ENCODE peak calls at places on chromosomes 5 and 9, in six cellular contexts. G is IMR-90, A is GM23248, B is mesendoderm, Q is neuronal stem cell, X is colonic mucosa. E is an unnamed sample. For H3K4me1, the result is how much of the 10 kb centered on the place peaks cover.

GRCh38 chr5:37552770-37553719 is 173.9 kb downstream of the WDR70 start:
- DNase-seq in B (peak), Q (no peak), A (no peak), G (peak), X (no peak), E (peak)

GRCh38 chr5:55278778-55279177 is 28.7 kb downstream of the DHX29 start:
- DNase-seq in A (peak), G (peak), X (no peak), Q (no peak), B (no peak), E (peak)

GRCh38 chr9:137982132-137982666 is 104.6 kb downstream of the CACNA1B start:
- DNase-seq in Q (no peak), B (no peak), X (no peak), G (no peak), A (no peak), E (no peak)

GRCh38 chr9:2228132-2228531 is 213.0 kb downstream of the SMARCA2 start:
- DNase-seq in G (no peak), Q (peak), X (peak), B (peak), A (peak), E (no peak)

GRCh38 chr5:134110382-134110781 is 4.1 kb upstream of the TCF7 start:
- DNase-seq in B (no peak), Q (no peak), G (no peak), A (no peak), X (no peak), E (no peak)

GRCh38 chr9:37146372-37146771 is 26.0 kb downstream of the ZCCHC7 start:
- DNase-seq in X (no peak), G (no peak), B (no peak), Q (no peak), A (no peak), E (no peak)

GRCh38 chr5:9437741-9438240 is 108.1 kb downstream of the SEMA5A start:
- DNase-seq in A (peak), X (no peak), G (peak), Q (no peak), B (no peak), E (peak)

GRCh38 chr5:54703568-54704255 is 186.2 kb downstream of the SNX18 start:
- DNase-seq in A (peak), B (no peak), X (no peak), Q (no peak), G (no peak), E (no peak)

DNA sequence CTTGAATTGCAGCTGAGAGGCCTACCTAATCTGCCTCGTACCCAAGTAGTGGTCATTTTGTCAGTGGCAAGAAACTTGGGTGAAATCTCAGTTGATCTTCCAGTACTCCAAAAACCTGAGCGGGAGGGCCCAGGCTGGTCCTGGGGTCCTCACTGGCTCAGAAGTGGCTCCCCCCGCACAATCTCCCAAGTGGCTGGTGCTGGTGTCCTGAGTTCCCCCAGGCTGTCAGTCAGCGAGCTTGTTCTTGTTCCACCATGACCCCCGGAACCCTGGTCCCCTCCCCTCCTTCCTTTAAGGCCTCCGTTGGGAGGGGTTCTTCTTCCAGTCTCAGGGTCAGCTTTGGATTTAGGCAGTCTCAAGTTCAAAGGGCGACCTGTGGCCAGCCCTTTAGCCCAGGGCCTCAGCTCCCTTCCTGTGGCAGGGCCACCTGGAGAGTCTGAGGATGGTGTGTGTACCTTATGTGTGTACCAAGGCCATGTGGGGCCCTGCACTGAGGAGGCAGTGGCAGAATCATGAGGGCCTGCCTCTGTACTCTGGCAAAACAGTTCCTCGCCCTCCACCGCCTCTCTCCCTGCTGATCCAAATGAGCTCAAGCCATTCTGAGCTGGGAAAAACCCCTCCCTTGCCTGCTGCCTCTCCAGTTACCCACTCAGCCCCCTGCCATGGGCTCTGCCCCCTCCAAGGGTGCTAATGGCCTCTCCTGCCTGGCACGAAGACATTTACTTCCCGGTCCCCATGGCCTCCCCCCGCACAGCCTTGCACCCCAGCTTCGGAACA is 4.5 kb upstream of the DBN1 start:
- DNase-seq in A (peak), Q (no peak), B (no peak), X (no peak), G (no peak), E (no peak)
- H3K4me1 ChIP-seq in A (under half), Q (under half), B (under half), X (under half), G (under half), E (under half)

GRCh38 chr9:70563437-70564204 is 149.2 kb upstream of the KLF9 start:
- DNase-seq in X (no peak), G (peak), Q (no peak), A (peak), B (no peak), E (peak)

GRCh38 chr9:70566066-70566465 is 151.6 kb upstream of the KLF9 start:
- DNase-seq in G (no peak), Q (no peak), A (no peak), X (no peak), B (no peak), E (no peak)

GRCh38 chr9:70563010-70563409 is 148.6 kb upstream of the KLF9 start:
- DNase-seq in Q (no peak), B (no peak), A (no peak), X (no peak), G (no peak), E (no peak)

GRCh38 chr9:70566743-70567142 is 152.3 kb upstream of the KLF9 start:
- DNase-seq in X (no peak), A (no peak), Q (no peak), G (no peak), B (no peak), E (no peak)

GRCh38 chr9:70564464-70565190 is 150.2 kb upstream of the KLF9 start:
- DNase-seq in Q (no peak), A (no peak), G (no peak), B (no peak), X (no peak), E (no peak)
- H3K9ac ChIP-seq in Q (no peak), A (peak), G (peak), B (no peak), X (no peak), E (peak)

DNA sequence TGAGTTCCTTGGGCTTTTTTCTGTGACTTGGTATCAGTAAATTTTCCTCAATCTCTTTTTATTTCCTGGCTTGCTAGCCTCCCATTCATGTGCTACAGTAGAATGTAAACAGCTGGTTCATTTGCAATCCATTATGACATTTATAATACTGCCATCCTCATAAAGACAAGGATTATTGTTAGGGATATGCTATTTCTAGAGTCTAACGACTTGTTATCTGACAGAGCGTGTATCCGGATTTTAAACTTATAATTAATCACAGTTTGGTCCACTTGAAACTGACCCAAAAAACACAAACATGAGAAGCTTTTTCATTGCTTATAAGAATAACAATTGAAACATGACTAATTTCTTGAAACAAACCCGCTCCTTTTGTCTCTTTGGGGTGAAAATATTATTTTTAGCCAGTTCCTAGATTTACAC is 585.8 kb downstream of the TLE4 start:
- DNase-seq in X (no peak), A (no peak), G (peak), Q (no peak), B (no peak), E (peak)
- H3K4me3 ChIP-seq in X (no peak), A (no peak), G (no peak), Q (no peak), B (no peak), E (no peak)

GRCh38 chr5:14216902-14217301 is 73.8 kb downstream of the TRIO start:
- DNase-seq in B (peak), G (no peak), Q (no peak), A (no peak), X (no peak), E (no peak)
- H3K4me1 ChIP-seq in B (under half), G (under half), Q (under half), A (half or more), X (under half), E (half or more)

GRCh38 chr9:114330636-114331035 is 967 bp downstream of the ORM2 start:
- DNase-seq in A (no peak), Q (no peak), X (no peak), G (no peak), B (no peak), E (no peak)
- H3K9ac ChIP-seq in A (no peak), Q (no peak), X (no peak), G (no peak), B (no peak), E (no peak)

GRCh38 chr5:2747372-2748179 is 3.9 kb downstream of the IRX2 start:
- DNase-seq in A (peak), X (no peak), B (no peak), G (no peak), Q (no peak), E (no peak)

GRCh38 chr5:2742921-2743679 is 8.4 kb downstream of the IRX2 start:
- DNase-seq in B (no peak), A (peak), Q (no peak), X (no peak), G (no peak), E (no peak)

GRCh38 chr5:2746642-2747041 is 4.8 kb downstream of the IRX2 start:
- DNase-seq in B (no peak), G (no peak), Q (no peak), A (peak), X (no peak), E (no peak)

GRCh38 chr5:2741946-2742345 is 9.5 kb downstream of the IRX2 start:
- DNase-seq in B (no peak), A (peak), G (no peak), Q (no peak), X (no peak), E (no peak)

GRCh38 chr5:2744485-2744884 is 7.0 kb downstream of the IRX2 start:
- DNase-seq in A (peak), B (no peak), Q (no peak), G (no peak), X (no peak), E (no peak)
- H3K4me3 ChIP-seq in A (peak), B (no peak), Q (no peak), G (no peak), X (no peak), E (no peak)

DNA sequence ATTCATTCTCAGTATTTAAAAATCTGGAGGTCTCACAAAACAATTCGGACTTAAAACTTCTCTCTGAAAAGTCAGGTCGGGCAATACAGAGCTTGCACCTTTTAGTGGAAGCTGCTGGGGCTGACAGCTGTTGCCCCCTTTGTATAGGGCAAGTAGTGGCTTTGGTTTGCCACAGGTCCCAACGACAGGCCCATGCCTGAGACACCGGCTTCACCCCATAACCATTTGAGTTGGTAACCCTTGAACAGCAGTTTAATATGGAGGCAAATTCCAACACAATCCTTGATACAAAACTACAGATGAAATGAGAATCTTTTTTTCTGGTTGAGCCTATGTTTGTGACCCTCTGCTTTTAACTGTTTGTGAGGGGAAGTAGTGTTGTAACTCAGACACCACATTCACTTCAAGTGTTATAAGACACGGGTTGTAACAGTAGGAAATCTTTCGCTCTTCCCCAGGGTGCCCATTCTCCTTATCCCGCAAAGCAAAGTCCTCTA is 763 bp upstream of the GLRX start:
- DNase-seq in G (no peak), A (peak), Q (no peak), B (no peak), X (no peak), E (no peak)
- H3K4me1 ChIP-seq in G (under half), A (under half), Q (under half), B (under half), X (under half), E (under half)

GRCh38 chr9:97220894-97221477 is 86.5 kb upstream of the CCDC180 start:
- DNase-seq in X (no peak), B (peak), Q (peak), A (no peak), G (no peak), E (no peak)
- H3K9ac ChIP-seq in X (no peak), B (peak), Q (peak), A (no peak), G (no peak), E (no peak)

GRCh38 chr5:128536229-128536860 is 1.7 kb downstream of the FBN2 start:
- DNase-seq in X (no peak), Q (peak), B (peak), G (peak), A (peak), E (peak)
- H3K4me3 ChIP-seq in X (peak), Q (peak), B (peak), G (peak), A (peak), E (peak)

E was measured in adipocyte.